ENCODE peak calls at places on chromosomes 12 and 14, in ten cellular contexts. O, J, V, C, B, H, K, Z, T and U are unnamed samples.

GRCh38 chr14:23052671-23053070 is 4.6 kb downstream of the CDH24 start:
- DNase-seq in O (peak; percentile 4), J (no peak), K (no peak), C (no peak), B (no peak), Z (no peak), H (peak; percentile 9), V (no peak), T (no peak), U (no peak)

GRCh38 chr12:15801770-15802393 is 12.7 kb upstream of the EPS8 start:
- DNase-seq in J (peak; percentile 52), O (no peak), C (no peak), Z (no peak), H (no peak), V (peak; percentile 26), K (peak; percentile 65), B (no peak), T (no peak), U (peak; percentile 94)

GRCh38 chr14:93041002-93041401 is 74.7 kb downstream of the ITPK1 start:
- DNase-seq in H (no peak), V (no peak), T (no peak), C (no peak), B (no peak), O (no peak), K (no peak), J (no peak), Z (no peak), U (no peak)

GRCh38 chr14:54108481-54109471 is 152.2 kb upstream of the BMP4 start:
- DNase-seq in H (no peak), T (peak; percentile 91), B (no peak), O (no peak), Z (peak; percentile 53), V (peak; percentile 17), J (peak; percentile 76), C (no peak), K (peak; percentile 47), U (peak; percentile 69)

GRCh38 chr12:68933564-68933893 is 558 bp upstream of the CPM start:
- DNase-seq in Z (no peak), B (no peak), C (no peak), H (no peak), J (no peak), O (no peak), V (no peak), K (no peak), T (no peak), U (no peak)

GRCh38 chr14:61713724-61714437 is 18.6 kb downstream of the HIF1A start:
- DNase-seq in O (no peak), J (no peak), C (no peak), Z (no peak), T (no peak), K (no peak), B (no peak), V (no peak), H (no peak), U (no peak)

GRCh38 chr14:63840981-63841380 is 11.8 kb upstream of the SYNE2 start:
- DNase-seq in Z (no peak), C (no peak), V (no peak), T (peak; percentile 3), K (no peak), O (no peak), H (no peak), B (no peak), J (no peak), U (peak; percentile 32)

GRCh38 chr12:12159988-12160387 is 89.2 kb downstream of the BCL2L14 start:
- DNase-seq in V (no peak), K (peak; percentile 71), C (no peak), B (peak; percentile 20), T (no peak), J (peak; percentile 49), H (no peak), Z (peak; percentile 60), O (no peak), U (no peak)

GRCh38 chr14:39628087-39628486 is 195.9 kb upstream of the FBXO33 start:
- DNase-seq in B (no peak), J (no peak), T (no peak), K (no peak), Z (no peak), V (no peak), H (no peak), O (no peak), C (no peak), U (no peak)

GRCh38 chr12:17976202-17976601 is 113.8 kb downstream of the RERGL start:
- DNase-seq in V (peak; percentile 24), K (no peak), Z (no peak), T (peak; percentile 33), O (no peak), C (no peak), J (no peak), B (no peak), H (no peak), U (peak; percentile 39)

GRCh38 chr14:105876158-105876557 is 349.8 kb downstream of the TMEM121 start:
- DNase-seq in K (no peak), T (no peak), V (no peak), C (no peak), H (no peak), B (no peak), J (no peak), Z (no peak), O (no peak), U (no peak)

GRCh38 chr14:28609228-28609828 is 157.3 kb upstream of the FOXG1 start:
- DNase-seq in V (peak; percentile 63), O (peak; percentile 22), H (no peak), J (peak; percentile 60), B (no peak), Z (peak; percentile 68), C (no peak), T (peak; percentile 87), K (peak; percentile 59), U (peak; percentile 65)

GRCh38 chr12:26621932-26622331 is 211.1 kb downstream of the ITPR2 start:
- DNase-seq in T (no peak), H (no peak), O (no peak), B (no peak), Z (no peak), K (no peak), V (no peak), J (no peak), C (no peak), U (no peak)

GRCh38 chr12:51183816-51184215 is 10.9 kb upstream of the TFCP2 start:
- DNase-seq in C (no peak), V (no peak), B (no peak), J (peak; percentile 59), H (no peak), O (no peak), K (peak; percentile 22), T (peak; percentile 56), Z (peak; percentile 14), U (no peak)

GRCh38 chr12:97854477-97854876 is 391.9 kb downstream of the RMST start:
- DNase-seq in H (no peak), V (no peak), K (no peak), Z (no peak), T (no peak), J (no peak), C (no peak), B (no peak), O (no peak), U (no peak)

DNA sequence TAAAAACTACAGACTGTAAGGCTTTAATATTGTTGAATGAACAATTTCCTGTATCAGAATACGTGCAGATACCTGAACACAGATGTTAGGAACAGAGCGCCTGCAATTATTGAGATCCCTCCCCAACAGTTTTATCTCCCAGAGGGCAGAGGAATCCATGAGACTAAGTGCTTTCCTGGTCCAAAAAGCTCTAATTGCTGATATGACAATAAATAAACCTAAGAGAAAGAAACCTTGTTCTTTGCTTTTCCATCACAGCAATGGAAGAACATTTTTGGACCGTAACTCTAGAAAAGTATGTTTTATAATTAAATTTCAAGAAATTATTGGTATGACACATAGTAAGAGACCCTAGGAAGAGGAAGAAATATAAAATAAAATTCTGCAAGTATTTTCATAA is 13.0 kb upstream of the KRT83 start:
- DNase-seq in C (no peak), J (no peak), K (no peak), O (no peak), T (no peak), V (no peak), H (no peak), B (no peak), Z (no peak), U (no peak)
- H3K4me3 ChIP-seq in C (no peak overlapping the region), J (no peak overlapping the region), K (no peak overlapping the region), O (no peak overlapping the region), T (no peak overlapping the region), V (no peak overlapping the region), H (no peak overlapping the region), B (no peak overlapping the region), Z (no peak overlapping the region), U (no peak overlapping the region)

GRCh38 chr12:65881965-65882413 is 57.7 kb downstream of the HMGA2 start:
- DNase-seq in V (no peak), B (no peak), J (peak; percentile 73), O (peak; percentile 84), Z (peak; percentile 70), K (peak; percentile 90), C (peak; percentile 48), H (peak; percentile 92), T (peak; percentile 83), U (no peak)
- TF ChIP-seq CTCF in V (no peak), B (peak; percentile 25), J (peak; percentile 2), O (no peak), Z (peak; percentile 33), K (peak; percentile 40), C (no peak), H (peak; percentile 14), T (peak; percentile 50), U (peak; percentile 19)

GRCh38 chr12:108596854-108597558 is 878 bp downstream of the TMEM119 start:
- DNase-seq in C (no peak), B (no peak), H (no peak), O (no peak), Z (no peak), K (no peak), J (peak; percentile 42), V (no peak), T (no peak), U (no peak)
- H3K4me3 ChIP-seq in C (no peak overlapping the region), B (peak overlapping the region; percentile 83), H (no peak overlapping the region), O (no peak overlapping the region), Z (peak overlapping the region; percentile 70), K (peak overlapping the region; percentile 66), J (peak overlapping the region; percentile 100), V (no peak overlapping the region), T (peak overlapping the region; percentile 20), U (no peak overlapping the region)

GRCh38 chr14:35531960-35532747 is 1.8 kb upstream of the INSM2 start:
- DNase-seq in O (no peak), B (no peak), V (no peak), K (no peak), T (no peak), H (no peak), C (no peak), J (no peak), Z (no peak), U (no peak)

GRCh38 chr14:35532783-35533356 is 1.1 kb upstream of the INSM2 start:
- DNase-seq in Z (no peak), C (no peak), J (no peak), T (no peak), K (no peak), V (no peak), B (no peak), O (no peak), H (no peak), U (no peak)

GRCh38 chr14:35534884-35535793 is 1.2 kb downstream of the INSM2 start:
- DNase-seq in K (peak; percentile 63), T (peak; percentile 75), V (peak; percentile 53), J (peak; percentile 87), O (peak; percentile 78), B (no peak), C (peak; percentile 60), Z (peak; percentile 60), H (peak; percentile 75), U (peak; percentile 75)

GRCh38 chr14:35534130-35534883 is at the start of gene INSM2:
- DNase-seq in H (no peak), O (no peak), Z (no peak), J (peak; percentile 18), V (peak; percentile 62), T (peak; percentile 21), C (no peak), B (no peak), K (peak; percentile 4), U (peak; percentile 23)

GRCh38 chr14:35533357-35534129 is 421 bp upstream of the INSM2 start:
- DNase-seq in K (peak; percentile 33), O (peak; percentile 19), V (peak; percentile 73), C (peak; percentile 30), T (peak; percentile 41), J (peak; percentile 80), H (no peak), Z (peak; percentile 21), B (no peak), U (peak; percentile 76)
- TF ChIP-seq CTCF in K (no peak), O (no peak), V (no peak), C (no peak), T (no peak), J (no peak), H (no peak), Z (no peak), B (no peak), U (no peak)